ENCODE peak calls at places on chromosomes 1 and 21, in eight cellular contexts. Q, H, B, M, L, U, W and N are unnamed samples.
A peak's percentile ranks its signal among the peaks of the same experiment; 100 is the strongest.

GRCh38 chr1:236627717-236628116 is 23.4 kb upstream of the HEATR1 start:
- ATAC-seq in Q (no peak), L (no peak), M (no peak), W (no peak), B (no peak), U (no peak), H (no peak), N (no peak)

GRCh38 chr1:35097224-35097623 is 18.0 kb downstream of the ZMYM1 start:
- ATAC-seq in U (no peak), Q (no peak), H (no peak), L (no peak), M (no peak), W (no peak), B (no peak), N (no peak)

GRCh38 chr1:176863613-176864012 is 300.9 kb downstream of the ASTN1 start:
- ATAC-seq in L (no peak), Q (no peak), M (no peak), W (no peak), U (no peak), B (no peak), H (no peak), N (no peak)

GRCh38 chr21:20463362-20463761 is 534.8 kb upstream of the NCAM2 start:
- ATAC-seq in M (no peak), B (no peak), W (no peak), Q (no peak), L (no peak), H (no peak), U (no peak), N (no peak)

GRCh38 chr1:63955746-63956145 is 181.9 kb downstream of the ROR1 start:
- ATAC-seq in H (no peak), U (no peak), M (no peak), W (no peak), L (no peak), Q (no peak), B (no peak), N (no peak)

GRCh38 chr1:167555971-167556714 is 2.6 kb upstream of the CREG1 start:
- ATAC-seq in B (peak; percentile 52), W (peak; percentile 49), M (no peak), L (peak; percentile 67), U (peak; percentile 34), Q (no peak), H (no peak), N (peak; percentile 37)

GRCh38 chr1:210448293-210448892 is 119.7 kb downstream of the HHAT start:
- ATAC-seq in U (peak; percentile 53), M (no peak), Q (no peak), W (peak; percentile 60), L (peak; percentile 60), H (no peak), B (no peak), N (no peak)

GRCh38 chr1:186155594-186155993 is 219.5 kb downstream of the TPR start:
- ATAC-seq in L (no peak), M (no peak), Q (peak; percentile 50), U (peak; percentile 63), B (no peak), H (no peak), W (peak; percentile 72), N (no peak)

GRCh38 chr1:36885537-36886441 is 148.5 kb downstream of the GRIK3 start:
- ATAC-seq in B (no peak), U (no peak), Q (no peak), W (no peak), H (no peak), L (no peak), M (no peak), N (no peak)

GRCh38 chr1:35315649-35316048 is 47.1 kb downstream of the ZMYM4 start:
- ATAC-seq in Q (no peak), L (no peak), B (no peak), M (no peak), W (no peak), H (no peak), U (no peak), N (no peak)

GRCh38 chr1:108862698-108863477 is 6.0 kb upstream of the AKNAD1 start:
- ATAC-seq in L (no peak), M (peak; percentile 63), H (no peak), U (no peak), Q (no peak), B (no peak), W (no peak), N (peak; percentile 84)

GRCh38 chr1:244414543-244414942 is 37.2 kb downstream of the ADSS2 start:
- ATAC-seq in W (peak; percentile 70), L (no peak), M (no peak), H (no peak), U (no peak), B (no peak), Q (no peak), N (no peak)

GRCh38 chr1:232923739-232924386 is 26.5 kb upstream of the NTPCR start:
- ATAC-seq in M (peak; percentile 95), U (no peak), W (no peak), L (no peak), B (peak; percentile 71), Q (no peak), H (peak; percentile 98), N (no peak)

GRCh38 chr1:66283583-66284041 is 250.3 kb upstream of the SGIP1 start:
- ATAC-seq in H (peak; percentile 35), Q (no peak), B (no peak), M (no peak), U (no peak), W (no peak), L (no peak), N (peak; percentile 77)

GRCh38 chr21:42397291-42398129 is 1.7 kb upstream of the TMPRSS3 start:
- ATAC-seq in L (no peak), W (no peak), H (peak; percentile 24), M (no peak), Q (no peak), U (no peak), B (no peak), N (peak; percentile 16)

GRCh38 chr1:233347338-233347737 is 19.8 kb downstream of the MAP3K21 start:
- ATAC-seq in Q (no peak), M (no peak), L (no peak), H (no peak), B (no peak), U (no peak), W (no peak), N (no peak)

GRCh38 chr1:176829261-176829976 is 335.1 kb downstream of the ASTN1 start:
- ATAC-seq in Q (no peak), B (no peak), M (no peak), U (no peak), L (no peak), W (no peak), H (no peak), N (no peak)